ENCODE peak calls at places on chromosomes 3 and 15, in nine cellular contexts. B is GM23338, Q is left lung, I is aorta, G is lower lobe of right lung, A is cardiac muscle cell, X is endothelial cell of umbilical vein, Z is heart right ventricle, W is neuronal stem cell. O is an unnamed sample.

GRCh38 chr3:106114220-106114619 is 245.4 kb upstream of the CBLB start:
- DNase-seq in B (no peak), Q (no peak), I (no peak), G (no peak), A (no peak), X (no peak), Z (no peak), W (no peak), O (no peak)

GRCh38 chr3:62888180-62888579 is 13.0 kb upstream of the CADPS start:
- DNase-seq in B (peak; percentile 78), Q (no peak), I (no peak), G (no peak), A (peak; percentile 33), X (no peak), Z (no peak), W (no peak), O (no peak)

GRCh38 chr3:16945330-16945729 is 60.6 kb downstream of the PLCL2 start:
- DNase-seq in B (no peak), Q (no peak), I (no peak), G (no peak), A (no peak), X (peak; percentile 58), Z (no peak), W (no peak), O (no peak)

GRCh38 chr15:26901036-26901435 is 34.2 kb downstream of the GABRA5 start:
- DNase-seq in B (no peak), Q (no peak), I (no peak), G (no peak), A (no peak), X (no peak), Z (no peak), W (no peak), O (no peak)

GRCh38 chr3:38000242-38000916 is 9.8 kb downstream of the VILL start:
- DNase-seq in B (no peak), Q (peak; percentile 28), I (peak; percentile 49), G (no peak), A (no peak), X (no peak), Z (no peak), W (no peak), O (no peak)

GRCh38 chr3:181302960-181303359 is 313.4 kb upstream of the DNAJC19 start:
- DNase-seq in B (no peak), Q (no peak), I (no peak), G (no peak), A (no peak), X (no peak), Z (no peak), W (no peak), O (no peak)

GRCh38 chr3:195094211-195094921 is 176.6 kb downstream of the XXYLT1 start:
- DNase-seq in B (peak; percentile 32), Q (peak; percentile 31), I (peak; percentile 73), G (peak; percentile 37), A (no peak), X (no peak), Z (no peak), W (no peak), O (no peak)

GRCh38 chr15:34721802-34722795 is 32.7 kb downstream of the GJD2 start:
- DNase-seq in B (peak; percentile 79), Q (no peak), I (peak; percentile 92), G (no peak), A (peak; percentile 93), X (peak; percentile 58), Z (peak; percentile 70), W (peak; percentile 75), O (peak; percentile 19)

GRCh38 chr3:57063027-57063426 is 2.6 kb downstream of the SPATA12 start:
- DNase-seq in B (no peak), Q (peak; percentile 38), I (no peak), G (no peak), A (no peak), X (no peak), Z (no peak), W (no peak), O (no peak)

DNA sequence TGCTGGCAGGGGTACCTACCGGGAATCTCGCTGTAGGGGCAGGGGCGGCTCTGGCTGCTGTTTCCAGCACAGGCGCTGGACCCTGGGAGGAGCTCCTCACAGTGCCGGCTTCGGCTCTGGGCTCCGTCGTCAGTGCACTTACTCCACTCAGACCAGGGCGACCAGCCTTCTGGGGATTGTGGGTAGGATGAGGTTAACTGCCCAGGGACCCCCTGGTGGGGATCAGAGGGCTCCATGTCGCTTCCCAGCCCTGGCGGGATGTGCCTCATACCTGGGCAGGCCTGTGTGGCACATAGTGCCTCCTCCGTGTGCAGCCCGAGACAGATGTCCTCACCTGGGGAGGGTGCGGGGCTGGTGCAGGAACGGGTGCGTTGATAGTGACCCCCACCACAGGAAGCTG is 115.7 kb downstream of the SEMA5B start:
- DNase-seq in B (no peak), Q (no peak), I (no peak), G (no peak), A (no peak), X (no peak), Z (no peak), W (no peak), O (no peak)
- H3K27ac ChIP-seq in B (no peak overlapping the region), Q (no peak overlapping the region), I (no peak overlapping the region), G (no peak overlapping the region), A (no peak overlapping the region), X (no peak overlapping the region), Z (no peak overlapping the region), W (no peak overlapping the region), O (no peak overlapping the region)

GRCh38 chr3:127764301-127764700 is 58.0 kb downstream of the MGLL start:
- DNase-seq in B (no peak), Q (no peak), I (peak; percentile 35), G (no peak), A (no peak), X (no peak), Z (no peak), W (no peak), O (no peak)

GRCh38 chr3:127763816-127764215 is 58.5 kb downstream of the MGLL start:
- DNase-seq in B (no peak), Q (no peak), I (peak; percentile 35), G (no peak), A (no peak), X (no peak), Z (no peak), W (no peak), O (no peak)

GRCh38 chr3:127763337-127763736 is 59.0 kb downstream of the MGLL start:
- DNase-seq in B (no peak), Q (no peak), I (peak; percentile 57), G (no peak), A (no peak), X (no peak), Z (no peak), W (no peak), O (no peak)

GRCh38 chr3:127762787-127763105 is 59.6 kb downstream of the MGLL start:
- DNase-seq in B (no peak), Q (no peak), I (no peak), G (no peak), A (no peak), X (no peak), Z (no peak), W (no peak), O (no peak)

DNA sequence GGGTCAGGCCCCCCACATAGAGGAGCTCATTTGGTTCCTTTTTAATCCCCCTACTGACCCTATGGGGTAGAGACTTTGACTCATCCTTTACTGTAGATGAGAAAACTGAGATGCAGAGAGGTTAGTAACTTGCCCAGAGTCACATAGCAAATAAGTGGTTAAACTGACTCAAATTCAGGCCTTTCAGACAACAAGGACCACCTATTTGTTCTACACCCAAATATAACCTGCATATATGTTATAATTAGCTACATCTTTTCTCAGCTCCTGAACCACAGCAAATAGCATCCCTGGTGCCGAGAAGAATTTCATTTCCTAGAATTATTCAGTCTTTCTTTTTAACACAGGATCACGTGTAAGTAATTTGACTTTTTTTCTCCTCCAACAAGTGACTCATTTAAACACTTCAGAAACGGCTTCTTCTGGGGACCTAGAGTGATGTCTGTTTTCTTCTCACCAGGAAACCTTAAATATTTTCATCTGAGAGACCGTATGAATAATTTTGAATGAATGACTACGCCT is 57.4 kb downstream of the MGLL start:
- DNase-seq in B (no peak), Q (no peak), I (no peak), G (no peak), A (no peak), X (no peak), Z (no peak), W (no peak), O (no peak)
- H3K4me1 ChIP-seq in B (no peaks in the 10 kb centered on the region), Q (peaks cover 30% of the 10 kb centered on the region), I (no peaks in the 10 kb centered on the region), G (peaks cover 65% of the 10 kb centered on the region), A (peaks cover 18% of the 10 kb centered on the region), X (peaks cover 28% of the 10 kb centered on the region), Z (peaks cover 57% of the 10 kb centered on the region), W (no peaks in the 10 kb centered on the region), O (peaks cover 7% of the 10 kb centered on the region)

DNA sequence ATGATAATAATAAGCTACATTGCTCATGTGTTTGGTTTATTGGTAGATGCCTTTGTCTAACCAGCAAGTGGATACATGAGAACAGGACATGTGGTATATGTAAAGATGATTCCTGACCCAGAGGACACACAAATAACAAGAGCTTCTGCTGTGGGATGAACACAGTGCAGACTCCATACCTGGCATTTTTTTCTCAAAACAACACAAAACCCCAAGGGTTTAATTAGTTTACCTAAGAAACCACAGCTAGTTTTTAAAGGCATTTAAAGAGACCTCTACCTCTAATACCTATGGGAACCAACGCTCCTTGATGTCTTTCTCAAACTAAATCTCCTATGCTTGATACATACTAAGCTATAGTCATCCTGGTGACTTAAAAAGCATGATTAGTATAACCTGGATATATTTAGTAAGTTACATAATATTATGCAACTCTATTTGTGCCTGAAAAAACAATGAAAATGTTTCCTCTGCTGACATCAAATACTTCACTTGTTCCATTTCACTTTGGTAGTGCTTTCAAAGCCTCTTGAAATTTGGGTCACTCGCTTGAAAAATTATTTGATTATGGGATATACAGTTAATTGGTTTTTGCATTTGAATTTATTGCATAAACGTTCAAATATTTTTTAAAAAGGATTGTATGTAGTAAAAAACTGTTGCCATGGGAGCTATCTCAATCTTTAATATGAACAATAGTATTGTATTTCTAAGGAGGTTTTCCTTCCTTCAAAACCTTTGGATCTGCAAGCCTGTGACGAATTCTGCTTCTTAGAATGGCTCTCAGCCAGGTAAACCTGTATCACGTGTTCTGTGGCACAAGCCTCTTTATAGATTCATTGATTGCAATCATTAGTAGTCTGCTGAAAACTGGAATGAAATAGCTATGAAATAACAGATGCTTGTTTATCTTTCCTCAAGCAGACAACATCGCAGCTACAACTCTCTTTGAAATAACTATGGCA is 233.0 kb upstream of the KCNMB2 start:
- DNase-seq in B (no peak), Q (no peak), I (no peak), G (no peak), A (no peak), X (peak; percentile 73), Z (no peak), W (no peak), O (no peak)
- H3K27ac ChIP-seq in B (no peak overlapping the region), Q (no peak overlapping the region), I (no peak overlapping the region), G (no peak overlapping the region), A (no peak overlapping the region), X (no peak overlapping the region), Z (no peak overlapping the region), W (no peak overlapping the region), O (no peak overlapping the region)

DNA sequence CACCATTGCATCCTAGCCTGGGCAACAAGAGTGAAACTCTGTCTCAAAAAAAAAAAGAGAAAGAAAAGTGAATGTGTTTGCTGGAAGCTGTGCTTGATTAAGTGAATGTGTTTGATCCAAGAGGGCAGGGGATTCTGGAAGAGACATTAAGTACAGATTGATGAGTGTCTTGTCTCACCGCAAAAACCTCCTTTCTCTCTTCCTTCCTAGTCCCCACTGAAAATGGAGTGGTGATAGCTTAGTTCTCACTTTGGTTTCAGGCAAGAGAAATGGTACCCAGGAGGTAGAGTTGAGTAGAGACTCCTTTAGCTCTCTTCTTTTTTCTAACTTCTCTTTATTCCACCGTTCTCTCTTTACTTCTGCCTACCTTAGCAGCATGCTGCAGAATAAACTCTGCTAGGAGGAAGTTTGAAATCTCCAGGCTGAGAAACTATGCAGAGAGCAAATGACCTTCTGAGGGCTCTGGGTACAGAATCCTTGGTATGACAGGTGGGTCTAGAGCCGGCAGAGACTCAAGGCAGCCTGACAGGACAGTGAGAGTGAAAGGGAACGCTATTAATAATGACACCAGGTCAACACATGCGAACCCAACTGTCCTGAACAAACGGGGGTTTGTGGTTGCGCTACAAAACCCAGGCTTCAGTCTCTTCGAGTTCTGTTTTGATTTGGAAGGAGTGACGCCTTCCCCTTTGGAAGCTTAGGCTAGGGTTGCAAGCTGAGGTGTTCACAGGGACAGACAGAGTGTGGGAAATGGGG is 74.9 kb downstream of the SMAD3 start:
- DNase-seq in B (no peak), Q (no peak), I (no peak), G (no peak), A (no peak), X (no peak), Z (no peak), W (no peak), O (no peak)
- H3K4me1 ChIP-seq in B (peaks cover 51% of the 10 kb centered on the region), Q (peaks cover 44% of the 10 kb centered on the region), I (peaks cover 7% of the 10 kb centered on the region), G (peaks cover 82% of the 10 kb centered on the region), A (peaks cover 88% of the 10 kb centered on the region), X (peaks cover 88% of the 10 kb centered on the region), Z (peaks cover 53% of the 10 kb centered on the region), W (peaks cover 59% of the 10 kb centered on the region), O (peaks cover 7% of the 10 kb centered on the region)